ENCODE peak calls at places on chromosomes 1 and 21, in eight cellular contexts. One of them, this sample, is unnamed.
A peak's percentile ranks its signal among the peaks of the same experiment; 100 is the strongest.

GRCh38 chr21:42559326-42559725 is 45.7 kb downstream of the SLC37A1 start:
- DNase-seq in stomach: no peak
- DNase-seq in SJSA1: no peak
- DNase-seq in brain microvascular endothelial cell: no peak
- DNase-seq in CD4-positive, alpha-beta T cell: no peak
- DNase-seq in cardiac muscle cell: no peak
- DNase-seq in neuronal stem cell: no peak
- DNase-seq in hippocampal formation: no peak
- DNase-seq in this sample: no peak

GRCh38 chr1:115837762-115838421 is 3.0 kb downstream of the NHLH2 start:
- DNase-seq in CD4-positive, alpha-beta T cell: no peak
- DNase-seq in stomach: no peak
- DNase-seq in cardiac muscle cell: no peak
- DNase-seq in neuronal stem cell: no peak
- DNase-seq in hippocampal formation: peak; percentile 59
- DNase-seq in SJSA1: no peak
- DNase-seq in brain microvascular endothelial cell: no peak
- DNase-seq in this sample: peak; percentile 11

GRCh38 chr1:91635763-91636162 is 135.1 kb downstream of the CDC7 start:
- DNase-seq in hippocampal formation: no peak
- DNase-seq in neuronal stem cell: no peak
- DNase-seq in SJSA1: no peak
- DNase-seq in stomach: no peak
- DNase-seq in CD4-positive, alpha-beta T cell: no peak
- DNase-seq in cardiac muscle cell: no peak
- DNase-seq in brain microvascular endothelial cell: no peak
- DNase-seq in this sample: no peak

GRCh38 chr21:36818051-36818450 is 119.1 kb downstream of the SIM2 start:
- DNase-seq in neuronal stem cell: peak; percentile 36
- DNase-seq in brain microvascular endothelial cell: no peak
- DNase-seq in cardiac muscle cell: no peak
- DNase-seq in SJSA1: no peak
- DNase-seq in hippocampal formation: no peak
- DNase-seq in CD4-positive, alpha-beta T cell: no peak
- DNase-seq in stomach: no peak
- DNase-seq in this sample: no peak

GRCh38 chr21:32702702-32703101 is 25.1 kb downstream of the SYNJ1 start:
- DNase-seq in CD4-positive, alpha-beta T cell: no peak
- DNase-seq in cardiac muscle cell: peak; percentile 63
- DNase-seq in brain microvascular endothelial cell: peak; percentile 39
- DNase-seq in SJSA1: no peak
- DNase-seq in stomach: no peak
- DNase-seq in hippocampal formation: no peak
- DNase-seq in neuronal stem cell: no peak
- DNase-seq in this sample: no peak

GRCh38 chr1:217078959-217079358 is 355.7 kb upstream of the ESRRG start:
- DNase-seq in hippocampal formation: no peak
- DNase-seq in neuronal stem cell: no peak
- DNase-seq in cardiac muscle cell: no peak
- DNase-seq in CD4-positive, alpha-beta T cell: no peak
- DNase-seq in stomach: no peak
- DNase-seq in brain microvascular endothelial cell: no peak
- DNase-seq in SJSA1: no peak
- DNase-seq in this sample: no peak

GRCh38 chr1:76949503-76949902 is 82.2 kb downstream of the ST6GALNAC5 start:
- DNase-seq in hippocampal formation: no peak
- DNase-seq in brain microvascular endothelial cell: peak; percentile 20
- DNase-seq in CD4-positive, alpha-beta T cell: no peak
- DNase-seq in neuronal stem cell: no peak
- DNase-seq in SJSA1: peak; percentile 25
- DNase-seq in cardiac muscle cell: no peak
- DNase-seq in stomach: no peak
- DNase-seq in this sample: no peak

GRCh38 chr1:241639040-241639652 is 1.0 kb downstream of the CHML start:
- DNase-seq in SJSA1: peak; percentile 37
- DNase-seq in brain microvascular endothelial cell: no peak
- DNase-seq in hippocampal formation: no peak
- DNase-seq in cardiac muscle cell: peak; percentile 48
- DNase-seq in neuronal stem cell: peak; percentile 23
- DNase-seq in CD4-positive, alpha-beta T cell: no peak
- DNase-seq in stomach: no peak
- DNase-seq in this sample: peak; percentile 22

GRCh38 chr1:28190996-28191645 is 14.6 kb upstream of the PTAFR start:
- DNase-seq in SJSA1: no peak
- DNase-seq in cardiac muscle cell: peak; percentile 73
- DNase-seq in CD4-positive, alpha-beta T cell: no peak
- DNase-seq in neuronal stem cell: no peak
- DNase-seq in brain microvascular endothelial cell: no peak
- DNase-seq in hippocampal formation: no peak
- DNase-seq in stomach: no peak
- DNase-seq in this sample: no peak

GRCh38 chr1:159561513-159561912 is 25.7 kb upstream of the OR10J5 start:
- DNase-seq in cardiac muscle cell: no peak
- DNase-seq in neuronal stem cell: no peak
- DNase-seq in stomach: no peak
- DNase-seq in brain microvascular endothelial cell: no peak
- DNase-seq in hippocampal formation: no peak
- DNase-seq in CD4-positive, alpha-beta T cell: no peak
- DNase-seq in SJSA1: no peak
- DNase-seq in this sample: no peak

GRCh38 chr1:12549460-12550349 is 68.3 kb downstream of the DHRS3 start:
- DNase-seq in stomach: peak; percentile 75
- DNase-seq in hippocampal formation: no peak
- DNase-seq in CD4-positive, alpha-beta T cell: no peak
- DNase-seq in SJSA1: peak; percentile 90
- DNase-seq in neuronal stem cell: peak; percentile 35
- DNase-seq in brain microvascular endothelial cell: peak; percentile 99
- DNase-seq in cardiac muscle cell: peak; percentile 80
- DNase-seq in this sample: no peak

GRCh38 chr1:234143681-234144080 is 229.6 kb upstream of the COA6 start:
- DNase-seq in CD4-positive, alpha-beta T cell: no peak
- DNase-seq in SJSA1: no peak
- DNase-seq in stomach: no peak
- DNase-seq in cardiac muscle cell: no peak
- DNase-seq in neuronal stem cell: no peak
- DNase-seq in brain microvascular endothelial cell: no peak
- DNase-seq in hippocampal formation: no peak
- DNase-seq in this sample: no peak

GRCh38 chr21:36075171-36075570 is 5.3 kb downstream of the CBR1 start:
- DNase-seq in CD4-positive, alpha-beta T cell: no peak
- DNase-seq in brain microvascular endothelial cell: no peak
- DNase-seq in neuronal stem cell: no peak
- DNase-seq in hippocampal formation: peak; percentile 66
- DNase-seq in SJSA1: no peak
- DNase-seq in stomach: no peak
- DNase-seq in cardiac muscle cell: no peak
- DNase-seq in this sample: peak; percentile 98

GRCh38 chr1:197725044-197725443 is 50.2 kb downstream of the DENND1B start:
- DNase-seq in neuronal stem cell: peak; percentile 24
- DNase-seq in brain microvascular endothelial cell: no peak
- DNase-seq in hippocampal formation: no peak
- DNase-seq in stomach: no peak
- DNase-seq in SJSA1: no peak
- DNase-seq in CD4-positive, alpha-beta T cell: no peak
- DNase-seq in cardiac muscle cell: peak; percentile 33
- DNase-seq in this sample: no peak